ENCODE peak calls at places on chromosomes 3 and 15, in ten cellular contexts. U is activated CD4-positive, alpha-beta T cell treated with anti-CD3 and anti-CD28 coated beads, Interleukin-2, amount 10 ng/mL, durations not matched to agents 7 days and 5 days; P is astrocyte of the spinal cord; W is A172; A is T1000; E is RWPE1; N is HuH-7.5; B is colonic mucosa; K is stimulated activated CD8-positive, alpha-beta memory T cell treated with anti-CD3 and anti-CD28 coated beads, Interleukin-15, amount 100 ng/mL, for 24 hours; G is mesothelial cell of epicardium. J is an unnamed sample.
A peak's percentile ranks its signal among the peaks of the same experiment; 100 is the strongest.

GRCh38 chr3:88059380-88060160 is 515 bp downstream of the ZNF654 start:
- DNase-seq in B (peak; percentile 47), K (peak; percentile 22), N (peak; percentile 10), W (no peak), U (peak; percentile 12), E (peak; percentile 13), P (no peak), G (no peak), A (no peak), J (no peak)

GRCh38 chr15:90207252-90207651 is 6.1 kb downstream of the SEMA4B start:
- DNase-seq in E (no peak), N (no peak), P (no peak), G (no peak), A (no peak), U (no peak), B (no peak), K (no peak), W (no peak), J (no peak)

GRCh38 chr3:25540187-25540765 is 112.2 kb downstream of the RARB start:
- DNase-seq in N (no peak), W (no peak), B (no peak), G (no peak), A (no peak), E (no peak), P (no peak), U (no peak), K (no peak), J (no peak)

GRCh38 chr3:168884353-168884903 is 779.1 kb downstream of the MECOM start:
- DNase-seq in U (no peak), G (no peak), K (no peak), B (peak; percentile 58), N (no peak), E (peak; percentile 78), A (peak; percentile 37), W (peak; percentile 88), P (peak; percentile 94), J (no peak)

GRCh38 chr3:124202754-124203153 is 210.8 kb upstream of the ROPN1 start:
- DNase-seq in P (no peak), B (no peak), N (no peak), U (no peak), A (no peak), W (no peak), K (no peak), E (no peak), G (no peak), J (no peak)

GRCh38 chr15:76060098-76060989 is 559 bp downstream of the TMEM266 start:
- DNase-seq in K (peak; percentile 6), G (no peak), A (no peak), W (no peak), P (no peak), U (peak; percentile 9), B (no peak), N (no peak), E (no peak), J (no peak)

GRCh38 chr3:192851821-192852352 is 65.8 kb downstream of the MB21D2 start:
- DNase-seq in W (peak; percentile 92), P (peak; percentile 77), N (peak; percentile 16), K (no peak), B (peak; percentile 85), G (no peak), A (peak; percentile 90), E (peak; percentile 91), U (no peak), J (peak; percentile 69)

GRCh38 chr3:189276481-189277190 is 104.9 kb downstream of the TPRG1 start:
- DNase-seq in E (peak; percentile 73), U (no peak), N (no peak), G (no peak), B (no peak), P (peak; percentile 88), A (peak; percentile 38), W (peak; percentile 94), K (no peak), J (peak; percentile 61)

GRCh38 chr3:12948891-12949711 is 107.7 kb upstream of the RPL32 start:
- DNase-seq in N (no peak), G (no peak), W (peak; percentile 64), P (peak; percentile 33), U (peak; percentile 38), K (no peak), B (no peak), A (no peak), E (no peak), J (no peak)

GRCh38 chr3:414063-414462 is 217.5 kb downstream of the CHL1 start:
- DNase-seq in G (no peak), U (no peak), B (no peak), P (peak; percentile 10), N (no peak), A (no peak), K (no peak), E (no peak), W (peak; percentile 5), J (no peak)

GRCh38 chr3:50450135-50450911 is 53.1 kb downstream of the CACNA2D2 start:
- DNase-seq in A (no peak), G (no peak), N (no peak), K (peak; percentile 22), W (no peak), P (peak; percentile 78), E (no peak), B (peak; percentile 55), U (peak; percentile 74), J (peak; percentile 87)

GRCh38 chr15:58146734-58147133 is 8.6 kb downstream of the AQP9 start:
- DNase-seq in E (no peak), W (peak; percentile 9), A (peak; percentile 7), G (no peak), U (no peak), P (no peak), K (no peak), N (no peak), B (no peak), J (no peak)

GRCh38 chr15:64456634-64457108 is 3.7 kb upstream of the ZNF609 start:
- DNase-seq in N (no peak), E (no peak), A (no peak), B (no peak), P (no peak), K (no peak), U (no peak), W (no peak), G (no peak), J (no peak)

GRCh38 chr3:114078126-114078525 is 21.6 kb downstream of the QTRT2 start:
- DNase-seq in W (no peak), K (no peak), B (no peak), U (no peak), E (no peak), P (no peak), G (no peak), N (no peak), A (no peak), J (no peak)

GRCh38 chr3:37999836-38000235 is 9.2 kb downstream of the VILL start:
- DNase-seq in G (no peak), P (no peak), E (no peak), A (no peak), K (no peak), N (no peak), U (no peak), B (no peak), W (no peak), J (no peak)